ENCODE peak calls at places on chromosomes 4 and X, in four cellular contexts. One of them, this sample, is unnamed.

GRCh38 chr4:56637154-56637553 is 43.9 kb downstream of the HOPX start:
- DNase-seq in ovary: no peak
- DNase-seq in neural progenitor cell: no peak
- DNase-seq in heart left ventricle: no peak
- DNase-seq in this sample: no peak

GRCh38 chr4:187309456-187309855 is 585.8 kb upstream of the FAT1 start:
- DNase-seq in neural progenitor cell: no peak
- DNase-seq in ovary: no peak
- DNase-seq in heart left ventricle: no peak
- DNase-seq in this sample: no peak

GRCh38 chr4:169270810-169271691 is at the start of gene SH3RF1:
- DNase-seq in neural progenitor cell: peak; percentile 92
- DNase-seq in ovary: peak; percentile 93
- DNase-seq in heart left ventricle: peak; percentile 92
- DNase-seq in this sample: peak; percentile 93

GRCh38 chr4:24063771-24064170 is 173.9 kb upstream of the PPARGC1A start:
- DNase-seq in heart left ventricle: peak; percentile 19
- DNase-seq in neural progenitor cell: no peak
- DNase-seq in ovary: no peak
- DNase-seq in this sample: peak; percentile 24

GRCh38 chr4:55819634-55820033 is at the start of gene EXOC1L:
- DNase-seq in ovary: peak; percentile 12
- DNase-seq in neural progenitor cell: peak; percentile 82
- DNase-seq in heart left ventricle: no peak
- DNase-seq in this sample: peak; percentile 18

GRCh38 chrX:11066812-11067211 is 44.3 kb upstream of the HCCS start:
- DNase-seq in neural progenitor cell: no peak
- DNase-seq in heart left ventricle: no peak
- DNase-seq in ovary: no peak
- DNase-seq in this sample: no peak

GRCh38 chr4:25524616-25525146 is 131.0 kb upstream of the SLC34A2 start:
- DNase-seq in ovary: no peak
- DNase-seq in neural progenitor cell: peak; percentile 25
- DNase-seq in heart left ventricle: no peak
- DNase-seq in this sample: peak; percentile 12

GRCh38 chr4:60201052-60201673 is 999.0 kb upstream of the ADGRL3 start:
- DNase-seq in neural progenitor cell: peak; percentile 66
- DNase-seq in ovary: peak; percentile 15
- DNase-seq in heart left ventricle: peak; percentile 30
- DNase-seq in this sample: peak; percentile 29

GRCh38 chr4:24274401-24275035 is 309.8 kb downstream of the DHX15 start:
- DNase-seq in heart left ventricle: no peak
- DNase-seq in ovary: no peak
- DNase-seq in neural progenitor cell: no peak
- DNase-seq in this sample: no peak

GRCh38 chr4:680931-681645 is 6.7 kb downstream of the MYL5 start:
- DNase-seq in ovary: peak; percentile 60
- DNase-seq in heart left ventricle: peak; percentile 81
- DNase-seq in neural progenitor cell: peak; percentile 80
- DNase-seq in this sample: no peak

GRCh38 chr4:76585897-76586360 is 150.9 kb downstream of the SHROOM3 start:
- DNase-seq in neural progenitor cell: peak; percentile 91
- DNase-seq in ovary: peak; percentile 41
- DNase-seq in heart left ventricle: peak; percentile 86
- DNase-seq in this sample: no peak

GRCh38 chr4:153781717-153782416 is 7.0 kb downstream of the SFRP2 start:
- DNase-seq in neural progenitor cell: peak; percentile 61
- DNase-seq in ovary: no peak
- DNase-seq in heart left ventricle: no peak
- DNase-seq in this sample: peak; percentile 35

GRCh38 chrX:19024366-19024765 is 40.5 kb upstream of the PHKA2 start:
- DNase-seq in heart left ventricle: no peak
- DNase-seq in ovary: no peak
- DNase-seq in neural progenitor cell: no peak
- DNase-seq in this sample: no peak

GRCh38 chr4:86977621-86978184 is 42.9 kb downstream of the AFF1 start:
- DNase-seq in ovary: no peak
- DNase-seq in neural progenitor cell: no peak
- DNase-seq in heart left ventricle: no peak
- DNase-seq in this sample: peak; percentile 53

GRCh38 chr4:6750302-6751221 is 32.0 kb upstream of the KIAA0232 start:
- DNase-seq in ovary: no peak
- DNase-seq in neural progenitor cell: no peak
- DNase-seq in heart left ventricle: no peak
- DNase-seq in this sample: no peak

GRCh38 chr4:86818845-86819244 is 30.3 kb downstream of the SLC10A6 start:
- DNase-seq in heart left ventricle: no peak
- DNase-seq in neural progenitor cell: no peak
- DNase-seq in ovary: no peak
- DNase-seq in this sample: no peak

GRCh38 chrX:134688839-134689238 is 30.6 kb upstream of the PLAC1 start:
- DNase-seq in neural progenitor cell: no peak
- DNase-seq in ovary: no peak
- DNase-seq in heart left ventricle: no peak
- DNase-seq in this sample: no peak

GRCh38 chr4:2046031-2046961 is 12.8 kb upstream of the NAT8L start:
- DNase-seq in heart left ventricle: no peak
- DNase-seq in ovary: no peak
- DNase-seq in neural progenitor cell: no peak
- DNase-seq in this sample: no peak

GRCh38 chr4:102663073-102663472 is 97.7 kb downstream of the MANBA start:
- DNase-seq in heart left ventricle: no peak
- DNase-seq in neural progenitor cell: no peak
- DNase-seq in ovary: no peak
- DNase-seq in this sample: peak; percentile 60

GRCh38 chr4:38152721-38153412 is 192.7 kb downstream of the PTTG2 start:
- DNase-seq in ovary: no peak
- DNase-seq in heart left ventricle: no peak
- DNase-seq in neural progenitor cell: no peak
- DNase-seq in this sample: no peak

GRCh38 chr4:169117591-169118081 is 107.6 kb upstream of the CBR4 start:
- DNase-seq in neural progenitor cell: no peak
- DNase-seq in heart left ventricle: no peak
- DNase-seq in ovary: no peak
- DNase-seq in this sample: no peak

GRCh38 chrX:153487590-153488071 is 7.1 kb upstream of the BGN start:
- DNase-seq in neural progenitor cell: no peak
- DNase-seq in heart left ventricle: no peak
- DNase-seq in ovary: no peak
- DNase-seq in this sample: no peak

GRCh38 chr4:165684177-165684870 is 188.7 kb upstream of the TLL1 start:
- DNase-seq in ovary: no peak
- DNase-seq in heart left ventricle: no peak
- DNase-seq in neural progenitor cell: no peak
- DNase-seq in this sample: no peak

GRCh38 chr4:124947622-124948265 is 235.2 kb upstream of the ANKRD50 start:
- DNase-seq in heart left ventricle: no peak
- DNase-seq in neural progenitor cell: no peak
- DNase-seq in ovary: no peak
- DNase-seq in this sample: no peak

GRCh38 chr4:150679767-150680088 is 97.8 kb downstream of the MAB21L2 start:
- DNase-seq in neural progenitor cell: no peak
- DNase-seq in heart left ventricle: no peak
- DNase-seq in ovary: no peak
- DNase-seq in this sample: no peak

GRCh38 chr4:40413396-40413795 is 78.3 kb downstream of the CHRNA9 start:
- DNase-seq in heart left ventricle: no peak
- DNase-seq in neural progenitor cell: no peak
- DNase-seq in ovary: no peak
- DNase-seq in this sample: no peak

GRCh38 chrX:13001961-13002671 is 27.2 kb downstream of the TMSB4X start:
- DNase-seq in heart left ventricle: no peak
- DNase-seq in neural progenitor cell: no peak
- DNase-seq in ovary: no peak
- DNase-seq in this sample: peak; percentile 11

GRCh38 chr4:25448379-25449109 is 71.5 kb downstream of the ANAPC4 start:
- DNase-seq in neural progenitor cell: peak; percentile 13
- DNase-seq in heart left ventricle: no peak
- DNase-seq in ovary: no peak
- DNase-seq in this sample: peak; percentile 14

GRCh38 chr4:89469930-89470375 is 162.4 kb upstream of the GPRIN3 start:
- DNase-seq in neural progenitor cell: no peak
- DNase-seq in ovary: no peak
- DNase-seq in heart left ventricle: no peak
- DNase-seq in this sample: peak; percentile 42

GRCh38 chr4:4772534-4772933 is 86.9 kb upstream of the MSX1 start:
- DNase-seq in ovary: no peak
- DNase-seq in heart left ventricle: no peak
- DNase-seq in neural progenitor cell: no peak
- DNase-seq in this sample: no peak

GRCh38 chr4:4771160-4771559 is 88.3 kb upstream of the MSX1 start:
- DNase-seq in neural progenitor cell: no peak
- DNase-seq in heart left ventricle: no peak
- DNase-seq in ovary: no peak
- DNase-seq in this sample: no peak

GRCh38 chr4:4765811-4766210 is 93.7 kb upstream of the MSX1 start:
- DNase-seq in heart left ventricle: no peak
- DNase-seq in neural progenitor cell: no peak
- DNase-seq in ovary: no peak
- DNase-seq in this sample: no peak

GRCh38 chr4:4766570-4766969 is 92.9 kb upstream of the MSX1 start:
- DNase-seq in heart left ventricle: no peak
- DNase-seq in neural progenitor cell: no peak
- DNase-seq in ovary: no peak
- DNase-seq in this sample: peak; percentile 82

DNA sequence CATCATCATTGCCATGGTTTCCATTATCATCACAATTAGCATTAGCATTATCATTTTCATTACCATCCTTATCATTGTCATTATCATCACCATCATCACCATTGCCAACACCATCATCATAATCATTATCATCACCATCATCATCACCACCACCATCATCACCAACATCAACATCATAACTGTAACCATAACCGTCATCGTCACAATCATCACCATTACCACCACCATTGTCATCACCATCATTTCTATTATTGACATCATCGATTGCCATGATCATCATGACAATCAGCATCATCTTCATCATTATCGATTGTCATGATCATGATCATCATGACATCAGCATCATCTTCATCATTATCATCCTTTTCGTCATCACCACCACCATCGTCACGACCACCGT is 88.9 kb upstream of the MSX1 start:
- DNase-seq in neural progenitor cell: no peak
- DNase-seq in heart left ventricle: no peak
- DNase-seq in ovary: no peak
- DNase-seq in this sample: no peak
- H3K4me1 ChIP-seq in neural progenitor cell: no peaks in the 10 kb centered on the region
- H3K4me1 ChIP-seq in heart left ventricle: no peaks in the 10 kb centered on the region
- H3K4me1 ChIP-seq in ovary: no peaks in the 10 kb centered on the region
- H3K4me1 ChIP-seq in this sample: peaks cover 13% of the 10 kb centered on the region

GRCh38 chr4:52750819-52751348 is 341 bp downstream of the ERVMER34-1 start:
- DNase-seq in heart left ventricle: no peak
- DNase-seq in ovary: peak; percentile 55
- DNase-seq in neural progenitor cell: no peak
- DNase-seq in this sample: peak; percentile 4
- H3K27ac ChIP-seq in heart left ventricle: peak overlapping the region; percentile 45
- H3K27ac ChIP-seq in ovary: no peak overlapping the region
- H3K27ac ChIP-seq in neural progenitor cell: no peak overlapping the region
- H3K27ac ChIP-seq in this sample: no peak overlapping the region

GRCh38 chrX:7261672-7262332 is 113.8 kb upstream of the PUDP start:
- DNase-seq in neural progenitor cell: no peak
- DNase-seq in ovary: no peak
- DNase-seq in heart left ventricle: no peak
- DNase-seq in this sample: no peak
- H3K4me3 ChIP-seq in neural progenitor cell: no peak overlapping the region
- H3K4me3 ChIP-seq in ovary: no peak overlapping the region
- H3K4me3 ChIP-seq in heart left ventricle: no peak overlapping the region
- H3K4me3 ChIP-seq in this sample: no peak overlapping the region

DNA sequence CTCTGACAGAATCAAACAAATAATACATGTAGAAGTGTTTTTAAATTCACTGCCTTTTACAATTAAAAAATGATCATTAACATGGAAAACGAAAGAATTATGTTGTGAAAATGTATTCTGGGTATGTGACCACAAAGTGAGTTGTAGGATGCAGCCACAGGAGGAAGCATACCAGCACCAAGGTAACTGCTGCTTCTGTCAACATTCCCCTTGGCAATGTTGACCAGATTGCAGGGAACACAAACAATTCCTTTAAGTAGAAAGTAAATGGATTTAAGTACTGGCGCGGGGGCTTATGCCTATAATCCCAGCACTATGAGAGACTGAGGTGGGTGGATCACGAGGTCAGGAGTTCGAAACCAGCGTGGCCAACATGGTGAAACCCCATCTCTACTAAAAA is 1877.9 kb upstream of the PCDH7 start:
- DNase-seq in neural progenitor cell: no peak
- DNase-seq in heart left ventricle: no peak
- DNase-seq in ovary: no peak
- DNase-seq in this sample: no peak
- H3K4me1 ChIP-seq in neural progenitor cell: no peaks in the 10 kb centered on the region
- H3K4me1 ChIP-seq in heart left ventricle: no peaks in the 10 kb centered on the region
- H3K4me1 ChIP-seq in ovary: no peaks in the 10 kb centered on the region
- H3K4me1 ChIP-seq in this sample: no peaks in the 10 kb centered on the region

GRCh38 chrX:56793112-56793430 is 64.0 kb downstream of the NBDY start:
- DNase-seq in heart left ventricle: no peak
- DNase-seq in ovary: no peak
- DNase-seq in neural progenitor cell: no peak
- DNase-seq in this sample: no peak

GRCh38 chrX:56795309-56795868 is 66.3 kb downstream of the NBDY start:
- DNase-seq in heart left ventricle: no peak
- DNase-seq in ovary: no peak
- DNase-seq in neural progenitor cell: no peak
- DNase-seq in this sample: no peak

GRCh38 chrX:56794831-56795230 is 65.8 kb downstream of the NBDY start:
- DNase-seq in neural progenitor cell: no peak
- DNase-seq in heart left ventricle: no peak
- DNase-seq in ovary: no peak
- DNase-seq in this sample: no peak

GRCh38 chrX:56793533-56794320 is 64.7 kb downstream of the NBDY start:
- DNase-seq in neural progenitor cell: no peak
- DNase-seq in ovary: no peak
- DNase-seq in heart left ventricle: no peak
- DNase-seq in this sample: no peak

GRCh38 chrX:56794404-56794803 is 65.4 kb downstream of the NBDY start:
- DNase-seq in neural progenitor cell: no peak
- DNase-seq in heart left ventricle: no peak
- DNase-seq in ovary: no peak
- DNase-seq in this sample: no peak
- H3K27ac ChIP-seq in neural progenitor cell: no peak overlapping the region
- H3K27ac ChIP-seq in heart left ventricle: no peak overlapping the region
- H3K27ac ChIP-seq in ovary: no peak overlapping the region
- H3K27ac ChIP-seq in this sample: no peak overlapping the region

This sample was measured in A673.